ENCODE peak calls at places on chromosome 10, in five cellular contexts. C, F, Q, T and P are unnamed samples.

GRCh38 chr10:15518256-15518655 is 147.2 kb upstream of the FAM171A1 start:
- DNase-seq in C (no peak), F (no peak), Q (no peak), T (no peak), P (no peak)

GRCh38 chr10:110915035-110915434 is 3.9 kb downstream of the BBIP1 start:
- DNase-seq in C (no peak), F (no peak), Q (no peak), T (no peak), P (no peak)

GRCh38 chr10:63072951-63073350 is 60.2 kb upstream of the NRBF2 start:
- DNase-seq in C (no peak), F (no peak), Q (no peak), T (no peak), P (no peak)

GRCh38 chr10:95485445-95485844 is 75.7 kb downstream of the SORBS1 start:
- DNase-seq in C (no peak), F (no peak), Q (no peak), T (no peak), P (no peak)

GRCh38 chr10:22320591-22321155 is at the start of gene BMI1:
- DNase-seq in C (peak; percentile 85), F (peak; percentile 62), Q (peak; percentile 58), T (peak; percentile 42), P (peak; percentile 72)

GRCh38 chr10:24262929-24263653 is 54.2 kb downstream of the KIAA1217 start:
- DNase-seq in C (no peak), F (no peak), Q (no peak), T (no peak), P (no peak)

GRCh38 chr10:110358278-110358677 is 53.6 kb upstream of the SMNDC1 start:
- DNase-seq in C (no peak), F (no peak), Q (no peak), T (no peak), P (no peak)

GRCh38 chr10:12484945-12485805 is 135.8 kb downstream of the CAMK1D start:
- DNase-seq in C (peak; percentile 67), F (peak; percentile 53), Q (peak; percentile 16), T (peak; percentile 21), P (no peak)

GRCh38 chr10:131810036-131810804 is 90.6 kb upstream of the PPP2R2D start:
- DNase-seq in C (no peak), F (no peak), Q (no peak), T (no peak), P (no peak)

GRCh38 chr10:71982269-71983178 is 18.3 kb downstream of the CHST3 start:
- DNase-seq in C (no peak), F (no peak), Q (no peak), T (no peak), P (no peak)

GRCh38 chr10:25565570-25565969 is 368.5 kb upstream of the MYO3A start:
- DNase-seq in C (no peak), F (no peak), Q (no peak), T (no peak), P (no peak)

GRCh38 chr10:15453921-15454320 is 82.8 kb upstream of the FAM171A1 start:
- DNase-seq in C (no peak), F (no peak), Q (no peak), T (no peak), P (no peak)

GRCh38 chr10:20963056-20963455 is 65.9 kb upstream of the NEBL start:
- DNase-seq in C (no peak), F (no peak), Q (no peak), T (no peak), P (no peak)

GRCh38 chr10:113331971-113332370 is 220.9 kb upstream of the HABP2 start:
- DNase-seq in C (no peak), F (no peak), Q (no peak), T (no peak), P (no peak)

GRCh38 chr10:6497524-6498140 is 82.4 kb downstream of the PRKCQ start:
- DNase-seq in C (no peak), F (no peak), Q (no peak), T (no peak), P (no peak)

GRCh38 chr10:110643670-110644597 is at the start of gene RBM20:
- DNase-seq in C (peak; percentile 53), F (no peak), Q (peak; percentile 7), T (no peak), P (peak; percentile 4)

GRCh38 chr10:98790817-98791216 is 344.1 kb upstream of the HPS1 start:
- DNase-seq in C (no peak), F (no peak), Q (no peak), T (no peak), P (no peak)

GRCh38 chr10:17848646-17849045 is 39.5 kb downstream of the MRC1 start:
- DNase-seq in C (no peak), F (no peak), Q (no peak), T (no peak), P (no peak)

GRCh38 chr10:69045441-69046300 is 42.2 kb upstream of the SRGN start:
- DNase-seq in C (peak; percentile 69), F (no peak), Q (no peak), T (no peak), P (peak; percentile 24)

GRCh38 chr10:68327889-68328786 is 3.7 kb upstream of the HNRNPH3 start:
- DNase-seq in C (no peak), F (no peak), Q (no peak), T (peak; percentile 56), P (no peak)

GRCh38 chr10:30803901-30804322 is 174.4 kb upstream of the LYZL2 start:
- DNase-seq in C (no peak), F (no peak), Q (no peak), T (no peak), P (no peak)

GRCh38 chr10:72729528-72729927 is 37.6 kb downstream of the MCU start:
- DNase-seq in C (peak; percentile 8), F (no peak), Q (no peak), T (no peak), P (no peak)